ENCODE peak calls at places on chromosomes 3 and 15, in ten cellular contexts. P is heart left ventricle, K is GM12878, T is cardiac muscle cell, U is hepatocyte, V is psoas muscle, E is A549, C is Peyer's patch, Y is esophagus muscularis mucosa, B is tibial nerve. G is an unnamed sample. For H3K4me1, the result is how much of the 10 kb centered on the place peaks cover.

GRCh38 chr3:9179826-9180763 is 69.4 kb downstream of the SRGAP3 start:
- DNase-seq in Y (no peak), K (peak), E (no peak), T (no peak), B (no peak), U (no peak), V (no peak), C (no peak), P (no peak), G (peak)

GRCh38 chr15:48402778-48403177 is 71.5 kb downstream of the DUT start:
- DNase-seq in V (no peak), C (no peak), Y (no peak), P (no peak), B (no peak), U (no peak), T (peak), K (peak), E (no peak), G (no peak)

GRCh38 chr3:171586274-171586673 is 126.1 kb upstream of the TNIK start:
- DNase-seq in K (no peak), C (no peak), V (no peak), Y (no peak), U (no peak), B (no peak), E (no peak), T (no peak), P (no peak), G (no peak)

GRCh38 chr3:120791958-120792357 is 49.4 kb downstream of the GTF2E1 start:
- DNase-seq in C (no peak), P (no peak), T (peak), V (no peak), U (peak), E (peak), K (no peak), B (no peak), Y (no peak), G (no peak)

GRCh38 chr15:29670945-29671307 is 151.3 kb downstream of the TJP1 start:
- DNase-seq in K (no peak), C (no peak), Y (no peak), V (no peak), B (no peak), P (no peak), E (peak), T (peak), U (peak), G (no peak)

GRCh38 chr3:48631516-48632448 is 3.5 kb downstream of the SLC26A6 start:
- DNase-seq in U (no peak), C (no peak), B (no peak), Y (no peak), V (no peak), P (no peak), T (no peak), K (no peak), E (no peak), G (no peak)

GRCh38 chr3:8443829-8444791 is 57.5 kb upstream of the LMCD1 start:
- DNase-seq in P (peak), B (peak), K (no peak), V (peak), Y (no peak), C (peak), E (peak), U (peak), T (peak), G (no peak)

GRCh38 chr15:49832421-49832980 is 211.7 kb downstream of the DTWD1 start:
- DNase-seq in C (no peak), B (no peak), T (no peak), V (no peak), E (no peak), P (no peak), K (no peak), Y (no peak), U (peak), G (no peak)

GRCh38 chr3:170117134-170117533 is 64.4 kb downstream of the PHC3 start:
- DNase-seq in T (peak), B (no peak), P (no peak), Y (no peak), K (no peak), C (no peak), E (peak), U (peak), V (no peak), G (no peak)

GRCh38 chr3:111846717-111847116 is 12.3 kb upstream of the PHLDB2 start:
- DNase-seq in U (no peak), Y (no peak), K (no peak), P (no peak), V (no peak), B (no peak), T (peak), C (no peak), E (peak), G (no peak)

GRCh38 chr3:157958471-157958870 is 147.7 kb downstream of the SHOX2 start:
- DNase-seq in K (no peak), P (no peak), B (no peak), E (no peak), T (peak), V (no peak), C (no peak), U (no peak), Y (no peak), G (no peak)

GRCh38 chr3:63067999-63068645 is 192.9 kb upstream of the CADPS start:
- DNase-seq in T (peak), C (no peak), E (no peak), K (no peak), V (no peak), U (peak), Y (no peak), P (no peak), B (no peak), G (no peak)

GRCh38 chr3:63032876-63033275 is 157.7 kb upstream of the CADPS start:
- DNase-seq in E (no peak), U (no peak), V (no peak), P (no peak), C (no peak), B (no peak), T (no peak), Y (no peak), K (no peak), G (no peak)

GRCh38 chr3:186483611-186484340 is 60.4 kb downstream of the CRYGS start:
- DNase-seq in V (no peak), U (no peak), K (no peak), C (no peak), E (no peak), Y (peak), B (no peak), T (no peak), P (no peak), G (no peak)

GRCh38 chr3:156812521-156813335 is 13.4 kb upstream of the LEKR1 start:
- DNase-seq in V (no peak), K (no peak), Y (no peak), C (no peak), B (no peak), P (no peak), E (peak), U (peak), T (peak), G (no peak)

GRCh38 chr3:182717216-182717615 is 76.1 kb upstream of the ATP11B start:
- DNase-seq in P (no peak), E (no peak), B (no peak), V (no peak), T (no peak), Y (no peak), K (peak), U (peak), C (no peak), G (no peak)

GRCh38 chr15:70361891-70362290 is 264.2 kb upstream of the TLE3 start:
- DNase-seq in T (no peak), Y (no peak), E (no peak), V (no peak), U (no peak), C (peak), K (no peak), P (no peak), B (no peak), G (no peak)

GRCh38 chr15:82398785-82399184 is 30.8 kb upstream of the GOLGA6L9 start:
- DNase-seq in B (no peak), E (no peak), P (no peak), Y (no peak), K (no peak), U (no peak), T (no peak), V (no peak), C (no peak), G (no peak)

GRCh38 chr15:65981837-65982696 is 112.8 kb downstream of the RAB11A start:
- DNase-seq in V (no peak), E (peak), C (peak), K (no peak), P (no peak), T (no peak), U (peak), B (no peak), Y (no peak), G (peak)

GRCh38 chr3:33236005-33236404 is 17.4 kb upstream of the SUSD5 start:
- DNase-seq in C (no peak), T (no peak), E (no peak), B (no peak), K (no peak), P (no peak), Y (no peak), U (no peak), V (no peak), G (no peak)
- H3K4me1 ChIP-seq in C (under half), T (under half), E (under half), B (under half), K (under half), P (under half), Y (under half), U (under half), V (under half), G (under half)

DNA sequence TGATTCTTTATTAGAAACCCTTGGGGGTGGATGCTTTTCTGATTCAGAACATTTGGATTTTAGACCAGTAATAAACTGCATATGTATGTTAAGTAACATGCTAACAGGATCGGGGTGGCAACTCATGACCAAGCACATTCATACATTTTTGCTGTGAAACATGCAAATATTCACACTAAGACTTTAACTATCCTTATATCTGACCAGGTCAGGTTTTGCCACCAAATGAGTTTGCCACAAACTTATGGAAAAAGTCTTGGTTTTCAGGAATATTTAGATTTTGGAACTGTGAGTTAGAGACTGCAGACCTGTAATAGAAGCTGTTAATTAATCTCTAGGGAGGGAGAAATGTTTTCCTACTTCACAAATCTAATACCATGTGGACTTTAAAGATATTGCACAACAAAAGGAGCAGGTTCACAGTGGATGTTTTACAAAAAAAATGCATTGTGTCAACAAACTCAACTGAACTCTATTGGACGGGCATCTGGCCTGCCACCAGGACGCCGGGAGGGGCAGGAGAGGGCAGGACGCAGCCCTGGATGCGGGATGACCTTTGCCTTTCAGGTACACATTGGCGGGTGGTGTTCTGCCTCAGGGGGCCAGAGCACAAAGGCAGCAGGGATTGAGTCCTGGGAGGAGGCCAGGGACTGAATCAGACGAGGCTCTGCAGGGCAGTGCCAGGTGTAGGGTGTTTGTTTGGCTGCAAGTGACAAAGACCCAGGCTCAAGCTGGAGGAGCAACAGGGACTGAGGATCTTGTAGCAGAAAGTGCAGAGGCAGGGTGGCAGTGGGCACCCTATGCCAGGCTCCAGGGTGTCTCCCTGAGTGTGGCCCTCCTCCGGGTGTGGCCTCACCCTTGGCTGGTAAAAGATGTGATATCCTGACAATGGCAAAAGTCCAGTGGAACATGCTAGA is 30.1 kb upstream of the KLF13 start:
- DNase-seq in P (no peak), Y (peak), U (peak), E (peak), K (no peak), C (no peak), T (no peak), B (no peak), V (no peak), G (no peak)
- H3K27ac ChIP-seq in P (no peak), Y (no peak), U (peak), E (peak), K (no peak), C (no peak), T (no peak), B (no peak), V (no peak), G (no peak)

GRCh38 chr3:61861410-61861809 is 300.0 kb downstream of the PTPRG start:
- DNase-seq in U (no peak), K (no peak), E (no peak), B (no peak), Y (no peak), T (no peak), P (no peak), C (no peak), V (no peak), G (no peak)
- H3K4me1 ChIP-seq in U (under half), K (under half), E (under half), B (under half), Y (under half), T (under half), P (half or more), C (under half), V (under half), G (under half)

GRCh38 chr15:67180035-67180434 is 74.4 kb downstream of the AAGAB start:
- DNase-seq in T (no peak), U (no peak), B (no peak), C (peak), Y (no peak), V (no peak), K (no peak), P (no peak), E (no peak), G (no peak)

GRCh38 chr15:67179411-67179995 is 75.0 kb downstream of the AAGAB start:
- DNase-seq in K (no peak), P (no peak), C (no peak), Y (no peak), T (no peak), B (no peak), V (no peak), E (no peak), U (no peak), G (no peak)

GRCh38 chr15:67180514-67181191 is 73.8 kb downstream of the AAGAB start:
- DNase-seq in P (no peak), K (no peak), V (no peak), B (no peak), Y (no peak), U (no peak), C (peak), E (no peak), T (no peak), G (no peak)

GRCh38 chr15:67177750-67178149 is 76.7 kb downstream of the AAGAB start:
- DNase-seq in U (no peak), Y (no peak), C (no peak), E (no peak), K (no peak), V (no peak), B (no peak), T (no peak), P (no peak), G (no peak)

GRCh38 chr15:67178569-67179210 is 75.8 kb downstream of the AAGAB start:
- DNase-seq in Y (no peak), K (no peak), C (no peak), T (peak), V (no peak), P (peak), B (no peak), U (peak), E (no peak), G (no peak)
- H3K27ac ChIP-seq in Y (peak), K (no peak), C (no peak), T (peak), V (peak), P (peak), B (no peak), U (peak), E (peak), G (no peak)

GRCh38 chr3:141408596-141408995 is 40.3 kb downstream of the ZBTB38 start:
- DNase-seq in V (no peak), E (no peak), K (no peak), U (no peak), C (no peak), T (no peak), B (no peak), Y (no peak), P (no peak), G (no peak)
- H3K4me1 ChIP-seq in V (half or more), E (half or more), K (half or more), U (half or more), C (under half), T (under half), B (under half), Y (half or more), P (half or more), G (half or more)

DNA sequence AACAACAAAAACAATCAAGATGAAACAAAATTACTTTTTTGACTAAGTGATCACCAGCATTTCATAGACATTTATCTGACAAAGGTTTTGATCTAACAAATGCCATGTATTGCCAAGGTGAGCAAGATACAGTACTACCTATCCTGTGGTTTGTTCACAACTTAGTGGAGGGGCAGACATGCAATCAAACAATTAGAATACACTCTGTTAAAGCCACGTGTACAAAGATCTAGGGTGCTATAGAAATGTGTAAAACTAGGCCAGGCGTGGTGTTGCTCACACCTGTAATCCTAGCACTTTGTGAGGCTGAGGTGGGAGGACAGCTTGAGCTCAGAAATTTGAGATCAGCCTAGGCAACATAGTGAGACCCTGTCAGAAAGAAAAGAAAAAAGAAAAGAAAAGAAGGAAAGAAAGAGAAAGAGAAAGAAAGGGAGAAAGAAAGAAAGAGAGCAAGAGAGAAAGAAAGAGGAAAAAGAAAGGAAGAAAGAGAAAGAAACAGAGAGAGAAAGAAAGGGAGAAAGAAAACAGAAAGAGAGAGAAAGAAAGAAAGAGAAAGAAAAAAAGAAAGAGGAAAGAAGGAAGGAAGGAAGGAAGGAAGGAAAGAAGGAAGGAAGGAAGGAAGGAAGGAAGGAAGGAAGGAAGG is 1.4 kb upstream of the TRIM69 start:
- DNase-seq in T (no peak), B (no peak), P (no peak), V (no peak), E (no peak), K (no peak), Y (no peak), U (no peak), C (no peak), G (no peak)
- H3K27ac ChIP-seq in T (no peak), B (peak), P (peak), V (no peak), E (no peak), K (peak), Y (peak), U (peak), C (peak), G (peak)

GRCh38 chr3:42035007-42035406 is 56.1 kb upstream of the TRAK1 start:
- DNase-seq in E (no peak), B (no peak), C (no peak), V (no peak), T (no peak), P (no peak), Y (no peak), K (no peak), U (no peak), G (no peak)
- H3K4me1 ChIP-seq in E (half or more), B (under half), C (under half), V (half or more), T (under half), P (half or more), Y (half or more), K (under half), U (under half), G (under half)